ENCODE peak calls at places on chromosomes 7 and 10, in nine cellular contexts. X, S, L, E, U, B, G, R and O are unnamed samples.

GRCh38 chr7:44259547-44260457 is 59.0 kb downstream of the YKT6 start:
- DNase-seq in X (no peak), S (no peak), L (no peak), E (peak; percentile 83), U (peak; percentile 3), B (peak; percentile 95), G (no peak), R (peak; percentile 53), O (no peak)

GRCh38 chr10:50490244-50490643 is 133.5 kb downstream of the SGMS1 start:
- DNase-seq in X (no peak), S (no peak), L (no peak), E (no peak), U (no peak), B (no peak), G (no peak), R (no peak), O (no peak)

GRCh38 chr7:5237286-5237685 is 45.5 kb upstream of the SLC29A4 start:
- DNase-seq in X (no peak), S (no peak), L (peak; percentile 82), E (peak; percentile 77), U (no peak), B (peak; percentile 76), G (no peak), R (peak; percentile 61), O (no peak)

GRCh38 chr10:80411267-80411668 is 2.9 kb downstream of the PRXL2A start:
- DNase-seq in X (no peak), S (no peak), L (no peak), E (peak; percentile 28), U (peak; percentile 72), B (no peak), G (no peak), R (no peak), O (no peak)

GRCh38 chr7:93707249-93707648 is 132.7 kb upstream of the CALCR start:
- DNase-seq in X (no peak), S (no peak), L (no peak), E (no peak), U (no peak), B (no peak), G (no peak), R (no peak), O (no peak)

GRCh38 chr7:120091807-120092206 is 181.2 kb upstream of the KCND2 start:
- DNase-seq in X (no peak), S (no peak), L (no peak), E (no peak), U (no peak), B (no peak), G (no peak), R (no peak), O (no peak)

GRCh38 chr7:72335561-72336381 is 76.4 kb downstream of the CALN1 start:
- DNase-seq in X (peak; percentile 68), S (no peak), L (no peak), E (no peak), U (no peak), B (no peak), G (no peak), R (no peak), O (no peak)

GRCh38 chr10:113939212-113939860 is 84.9 kb downstream of the NHLRC2 start:
- DNase-seq in X (no peak), S (no peak), L (no peak), E (no peak), U (no peak), B (no peak), G (no peak), R (peak; percentile 7), O (no peak)

GRCh38 chr7:555551-556160 is 36.0 kb upstream of the PDGFA start:
- DNase-seq in X (no peak), S (no peak), L (no peak), E (no peak), U (no peak), B (no peak), G (no peak), R (no peak), O (no peak)

GRCh38 chr10:21020545-21020944 is 123.4 kb upstream of the NEBL start:
- DNase-seq in X (peak; percentile 44), S (no peak), L (no peak), E (no peak), U (peak; percentile 27), B (no peak), G (peak; percentile 51), R (no peak), O (peak; percentile 58)

GRCh38 chr7:106986450-106986977 is 58.0 kb upstream of the PRKAR2B start:
- DNase-seq in X (no peak), S (no peak), L (no peak), E (no peak), U (no peak), B (no peak), G (no peak), R (no peak), O (no peak)

GRCh38 chr7:27107391-27107900 is 5.0 kb upstream of the HOXA2 start:
- DNase-seq in X (no peak), S (no peak), L (no peak), E (no peak), U (no peak), B (peak; percentile 75), G (no peak), R (no peak), O (no peak)

GRCh38 chr10:17590969-17591645 is 26.1 kb downstream of the HACD1 start:
- DNase-seq in X (no peak), S (no peak), L (no peak), E (no peak), U (no peak), B (no peak), G (no peak), R (no peak), O (no peak)

DNA sequence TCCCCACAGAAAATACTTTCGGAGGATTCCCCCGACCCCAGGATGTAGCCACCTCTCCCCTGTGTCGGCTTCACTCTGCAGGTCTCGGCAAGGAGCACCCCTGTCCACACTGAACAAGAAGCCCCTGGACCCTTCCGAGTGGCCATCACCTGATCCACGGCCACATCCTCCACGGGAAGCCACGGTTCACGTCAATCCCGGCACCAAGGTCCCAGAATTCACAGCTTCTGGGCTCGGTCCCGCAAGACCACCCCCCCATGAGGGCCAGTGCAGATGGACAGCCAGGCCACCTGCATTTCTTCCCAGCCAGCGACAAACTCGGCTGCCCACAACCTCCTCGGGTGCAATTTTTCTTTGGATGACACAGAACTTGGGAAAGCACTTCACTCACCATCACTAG is 199.6 kb downstream of the PTPRN2 start:
- DNase-seq in X (no peak), S (no peak), L (peak; percentile 48), E (no peak), U (no peak), B (no peak), G (no peak), R (no peak), O (no peak)
- H3K9me3 ChIP-seq in X (no peaks in the 10 kb centered on the region), S (no peaks in the 10 kb centered on the region), L (no peaks in the 10 kb centered on the region), E (no peaks in the 10 kb centered on the region), U (no peaks in the 10 kb centered on the region), B (no peaks in the 10 kb centered on the region), G (no peaks in the 10 kb centered on the region), R (no peaks in the 10 kb centered on the region), O (no peaks in the 10 kb centered on the region)

GRCh38 chr10:48608926-48609325 is 4.1 kb upstream of the ARHGAP22 start:
- DNase-seq in X (no peak), S (no peak), L (no peak), E (no peak), U (no peak), B (no peak), G (no peak), R (peak; percentile 13), O (no peak)
- H3K4me1 ChIP-seq in X (peaks cover 13% of the 10 kb centered on the region), S (no peaks in the 10 kb centered on the region), L (peaks cover 15% of the 10 kb centered on the region), E (no peaks in the 10 kb centered on the region), U (no peaks in the 10 kb centered on the region), B (peaks cover 8% of the 10 kb centered on the region), G (peaks cover 5% of the 10 kb centered on the region), R (no peaks in the 10 kb centered on the region), O (no peaks in the 10 kb centered on the region)

DNA sequence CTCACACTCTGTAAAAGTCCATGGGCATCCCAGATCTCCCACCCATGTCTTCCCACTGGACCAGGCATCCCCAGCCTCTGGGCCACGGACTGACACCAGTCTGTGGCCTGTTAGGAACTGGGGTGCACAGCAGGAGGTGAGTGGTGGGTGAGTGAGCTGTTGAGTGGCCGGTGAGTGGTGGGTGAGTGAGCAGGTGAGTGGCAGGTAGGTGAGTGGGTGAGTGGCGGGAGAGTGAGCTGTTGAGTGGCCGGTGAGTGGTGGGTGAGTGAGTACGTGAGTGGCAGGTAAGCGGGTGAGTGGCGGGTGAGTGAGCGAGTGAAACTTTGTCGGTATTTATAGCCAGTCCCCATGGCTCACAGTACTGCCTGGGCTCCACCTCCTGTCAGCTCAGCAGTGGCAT is 471.2 kb downstream of the DNAJB6 start:
- DNase-seq in X (no peak), S (no peak), L (peak; percentile 62), E (no peak), U (no peak), B (no peak), G (no peak), R (no peak), O (no peak)
- H3K9me3 ChIP-seq in X (peaks cover 5% of the 10 kb centered on the region), S (no peaks in the 10 kb centered on the region), L (no peaks in the 10 kb centered on the region), E (no peaks in the 10 kb centered on the region), U (no peaks in the 10 kb centered on the region), B (no peaks in the 10 kb centered on the region), G (peaks cover 11% of the 10 kb centered on the region), R (no peaks in the 10 kb centered on the region), O (peaks cover 4% of the 10 kb centered on the region)

GRCh38 chr10:79405221-79405994 is 40.0 kb downstream of the ZCCHC24 start:
- DNase-seq in X (no peak), S (no peak), L (peak; percentile 65), E (no peak), U (no peak), B (no peak), G (no peak), R (no peak), O (peak; percentile 70)

GRCh38 chr10:79405995-79406515 is 39.4 kb downstream of the ZCCHC24 start:
- DNase-seq in X (no peak), S (no peak), L (no peak), E (no peak), U (no peak), B (no peak), G (no peak), R (no peak), O (no peak)

GRCh38 chr10:79407811-79408795 is 37.3 kb downstream of the ZCCHC24 start:
- DNase-seq in X (no peak), S (no peak), L (peak; percentile 56), E (peak; percentile 65), U (no peak), B (peak; percentile 78), G (no peak), R (no peak), O (no peak)

GRCh38 chr10:79407397-79407796 is 38.0 kb downstream of the ZCCHC24 start:
- DNase-seq in X (no peak), S (no peak), L (peak; percentile 70), E (no peak), U (no peak), B (no peak), G (no peak), R (no peak), O (no peak)

DNA sequence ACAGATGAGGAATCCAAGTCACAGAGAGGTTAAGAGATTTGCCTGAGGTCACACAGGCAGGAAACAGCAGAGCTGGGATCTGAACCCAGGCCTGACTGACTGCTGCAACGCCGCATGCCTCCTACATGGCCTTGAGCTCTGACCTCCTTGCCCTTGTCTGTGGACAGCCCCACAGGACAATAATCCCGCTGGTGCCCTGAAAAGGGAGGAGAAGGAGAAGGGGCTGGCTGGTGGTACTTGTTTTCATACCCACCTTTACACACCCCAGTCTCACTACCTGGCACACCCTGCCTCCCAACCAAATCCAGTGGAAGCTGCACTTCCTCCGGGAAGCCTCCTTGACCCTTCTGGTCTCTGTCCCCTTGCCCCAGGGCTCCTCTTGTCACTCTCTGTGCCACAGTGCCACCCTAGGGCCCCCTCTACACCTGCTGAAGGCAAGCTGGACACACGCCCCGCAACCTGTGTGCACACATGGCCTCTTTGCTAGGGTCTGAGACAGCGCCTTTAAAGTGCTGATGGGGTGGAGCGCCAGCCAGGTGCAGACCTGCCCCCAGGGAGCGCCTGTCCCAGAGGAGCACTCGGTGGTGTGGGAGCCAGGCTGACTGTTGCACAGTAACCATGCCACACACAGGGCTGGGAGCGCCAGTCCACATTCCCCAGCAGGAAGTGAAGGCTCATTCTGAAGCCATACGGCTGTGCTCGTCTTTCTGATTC is 38.6 kb downstream of the ZCCHC24 start:
- DNase-seq in X (no peak), S (no peak), L (peak; percentile 54), E (no peak), U (no peak), B (no peak), G (no peak), R (no peak), O (no peak)
- H3K4me1 ChIP-seq in X (peaks cover 32% of the 10 kb centered on the region), S (no peaks in the 10 kb centered on the region), L (peaks cover 84% of the 10 kb centered on the region), E (peaks cover 86% of the 10 kb centered on the region), U (peaks cover 71% of the 10 kb centered on the region), B (peaks cover 29% of the 10 kb centered on the region), G (no peaks in the 10 kb centered on the region), R (peaks cover 51% of the 10 kb centered on the region), O (peaks cover 32% of the 10 kb centered on the region)